ENCODE peak calls at places on chromosomes 16 and 17, in seven cellular contexts. Z is gastrocnemius medialis, T is right cardiac atrium, E is endodermal cell, G is IMR-90, K is small intestine, O is kidney. Y is an unnamed sample. For H3K9me3, the result is how much of the 10 kb centered on the place peaks cover.

GRCh38 chr17:8680850-8681174 is 50.3 kb upstream of the MYH10 start:
- DNase-seq in T (no peak), G (no peak), E (no peak), K (no peak), Z (no peak), O (no peak), Y (no peak)

GRCh38 chr17:10683853-10684252 is 13.5 kb downstream of the SCO1 start:
- DNase-seq in Z (no peak), T (no peak), K (no peak), G (peak), O (no peak), E (no peak), Y (no peak)

GRCh38 chr17:82383411-82383810 is 11.8 kb downstream of the UTS2R start:
- DNase-seq in O (peak), K (no peak), G (no peak), T (no peak), E (no peak), Z (no peak), Y (no peak)

GRCh38 chr17:81309140-81309858 is 14.2 kb upstream of the SLC38A10 start:
- DNase-seq in K (peak), T (peak), O (peak), G (peak), E (peak), Z (peak), Y (no peak)

GRCh38 chr16:84844561-84845495 is 25.0 kb downstream of the CRISPLD2 start:
- DNase-seq in O (no peak), G (no peak), Z (no peak), K (no peak), T (no peak), E (peak), Y (no peak)

GRCh38 chr17:75915268-75915667 is 10.6 kb upstream of the MRPL38 start:
- DNase-seq in G (no peak), T (no peak), O (no peak), K (no peak), E (no peak), Z (no peak), Y (no peak)

GRCh38 chr17:69434164-69434579 is 19.7 kb downstream of the MAP2K6 start:
- DNase-seq in O (no peak), K (peak), T (peak), G (peak), E (no peak), Z (no peak), Y (no peak)

GRCh38 chr16:74291577-74292208 is 4.9 kb upstream of the PSMD7 start:
- DNase-seq in K (no peak), T (no peak), Z (no peak), E (no peak), O (no peak), G (peak), Y (no peak)

GRCh38 chr16:4372578-4373355 is 1.1 kb downstream of the VASN start:
- DNase-seq in Z (no peak), G (peak), E (peak), T (no peak), K (no peak), O (no peak), Y (no peak)

GRCh38 chr16:15777533-15778203 is 79.2 kb downstream of the MYH11 start:
- DNase-seq in T (no peak), K (peak), O (peak), G (peak), E (peak), Z (no peak), Y (no peak)

GRCh38 chr17:36792849-36793248 is 144.4 kb upstream of the LHX1 start:
- DNase-seq in G (no peak), Z (no peak), T (no peak), K (no peak), E (peak), O (no peak), Y (no peak)

GRCh38 chr16:4131621-4132020 is 15.4 kb upstream of the ADCY9 start:
- DNase-seq in O (no peak), Z (no peak), E (peak), T (no peak), G (no peak), K (no peak), Y (no peak)

GRCh38 chr16:35146723-35147458 is 1687.5 kb downstream of the TP53TG3F start:
- DNase-seq in E (no peak), Z (no peak), O (peak), T (no peak), G (no peak), K (no peak), Y (no peak)

GRCh38 chr16:35149550-35149949 is 1690.1 kb downstream of the TP53TG3F start:
- DNase-seq in K (no peak), Z (no peak), G (no peak), E (no peak), T (no peak), O (no peak), Y (no peak)

GRCh38 chr16:35147556-35148504 is 1688.4 kb downstream of the TP53TG3F start:
- DNase-seq in E (no peak), Z (no peak), O (no peak), T (no peak), K (no peak), G (no peak), Y (no peak)

GRCh38 chr16:35150805-35151312 is 1691.4 kb downstream of the TP53TG3F start:
- DNase-seq in E (no peak), Z (no peak), T (no peak), G (no peak), O (no peak), K (no peak), Y (no peak)

DNA sequence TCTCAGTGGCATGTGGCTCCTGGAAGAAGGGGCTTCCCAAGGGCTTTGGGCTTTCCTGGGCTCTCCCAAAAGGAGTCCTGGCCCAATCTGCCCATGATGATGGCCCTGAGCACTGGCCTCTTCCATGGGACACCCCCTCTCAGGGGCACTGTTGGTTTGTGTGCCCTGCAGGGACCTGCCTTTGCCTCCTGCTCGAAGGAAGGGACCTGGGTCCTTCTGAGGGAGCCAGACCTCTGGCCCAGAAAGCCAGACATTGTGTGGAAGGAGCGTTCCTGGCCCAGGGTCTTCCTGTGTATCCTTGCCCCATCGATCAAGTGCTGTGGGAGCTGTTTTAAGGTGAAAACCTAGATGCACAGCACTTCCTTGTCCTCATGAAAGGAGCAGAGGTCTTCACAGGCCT is 1689.3 kb downstream of the TP53TG3F start:
- DNase-seq in Z (no peak), O (no peak), E (no peak), G (no peak), T (no peak), K (no peak), Y (no peak)
- H3K9me3 ChIP-seq in Z (under half), O (under half), E (half or more), G (under half), T (under half), K (under half), Y (under half)

DNA sequence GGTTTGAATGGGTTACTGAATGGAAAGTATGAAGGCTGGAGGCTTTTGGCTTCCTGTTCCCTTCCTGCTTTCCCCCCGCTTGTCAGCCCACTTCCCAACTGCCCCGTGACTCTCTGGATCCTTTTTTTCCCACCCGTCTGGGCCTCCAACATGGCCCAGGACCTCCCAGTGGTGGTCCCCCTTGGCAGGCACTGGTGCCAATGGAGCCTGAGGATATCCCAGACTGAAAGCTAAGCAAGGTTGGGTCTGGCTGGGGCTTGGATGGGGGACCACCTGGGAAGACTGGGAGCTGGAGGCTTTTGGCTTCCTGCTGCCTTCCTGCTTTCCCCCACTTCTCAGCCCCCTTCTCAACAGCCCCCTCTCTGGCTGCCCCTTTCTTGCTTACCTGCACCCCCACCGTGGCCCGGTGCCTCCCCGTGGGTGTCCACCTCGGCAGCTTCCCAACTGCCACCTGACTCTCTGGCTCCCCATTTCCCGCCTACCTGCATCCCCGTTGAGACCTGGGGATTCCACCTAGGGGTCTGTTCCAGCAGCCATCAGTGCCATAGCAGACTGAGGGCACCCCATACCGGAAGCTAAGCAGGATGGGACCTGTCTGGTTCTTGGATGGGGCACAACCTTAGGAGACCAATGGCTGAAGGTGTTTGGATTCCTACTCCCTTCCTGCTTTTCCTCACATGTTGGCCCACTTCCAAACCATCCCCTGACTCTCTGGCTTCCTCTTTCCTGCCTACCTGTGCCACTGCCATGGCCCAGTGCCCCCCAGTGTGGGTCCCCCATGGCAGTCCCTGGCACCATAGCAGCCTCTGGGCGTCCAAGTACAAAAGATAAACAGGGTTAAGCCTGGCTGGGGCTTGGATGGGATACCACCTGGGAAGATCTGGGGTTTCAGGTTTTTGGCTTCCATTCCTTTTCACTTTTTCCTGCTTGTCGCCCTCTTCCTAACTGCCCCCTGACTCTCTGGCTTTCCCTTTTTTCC is 2295.3 kb downstream of the TP53TG3F start:
- DNase-seq in Z (no peak), O (peak), T (no peak), E (no peak), G (no peak), K (no peak), Y (no peak)
- H3K9me3 ChIP-seq in Z (under half), O (under half), T (under half), E (half or more), G (under half), K (under half), Y (under half)

GRCh38 chr17:22704674-22705073 is 1012.4 kb downstream of the KCNJ18 start:
- DNase-seq in Z (no peak), K (no peak), G (no peak), E (no peak), T (no peak), O (no peak), Y (no peak)

GRCh38 chr17:22707626-22708025 is 1015.3 kb downstream of the KCNJ18 start:
- DNase-seq in E (no peak), T (no peak), K (no peak), Z (no peak), O (no peak), G (no peak), Y (no peak)

GRCh38 chr17:22703786-22704441 is 1011.6 kb downstream of the KCNJ18 start:
- DNase-seq in G (no peak), E (no peak), O (no peak), T (no peak), Z (no peak), K (no peak), Y (no peak)

GRCh38 chr17:22703204-22703603 is 1010.9 kb downstream of the KCNJ18 start:
- DNase-seq in K (no peak), G (no peak), Z (no peak), E (no peak), O (no peak), T (no peak), Y (no peak)
- H3K9me3 ChIP-seq in K (under half), G (under half), Z (under half), E (half or more), O (under half), T (under half), Y (under half)

DNA sequence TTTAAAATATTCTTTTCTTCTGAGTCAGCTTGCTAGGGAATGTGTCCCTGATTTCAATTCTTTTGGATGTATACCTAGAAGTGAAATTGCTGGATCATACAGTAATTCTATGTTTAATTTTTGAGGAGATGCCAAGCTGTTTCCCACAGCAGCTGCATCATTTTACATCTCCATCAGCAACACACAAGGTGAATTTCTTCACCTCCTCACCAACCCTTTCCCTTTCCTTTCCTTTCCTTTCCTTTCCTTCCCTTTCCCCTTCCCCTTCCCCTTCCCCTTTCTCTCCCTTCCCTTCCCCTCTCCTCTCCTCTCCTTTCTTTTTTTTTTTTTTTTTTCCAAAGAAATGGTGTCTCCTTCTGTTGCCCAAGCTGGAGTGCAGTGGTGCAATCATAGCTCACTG is 45.4 kb upstream of the BRD7 start:
- DNase-seq in Z (no peak), E (no peak), T (no peak), O (no peak), K (no peak), G (no peak), Y (no peak)
- H3K9me3 ChIP-seq in Z (under half), E (under half), T (under half), O (under half), K (under half), G (under half), Y (under half)